ENCODE peak calls at places on chromosomes 12 and 14, in four cellular contexts. O is K562, J is HepG2, V is H1. S is an unnamed sample.

GRCh38 chr12:7108042-7108927 is 729 bp downstream of the C1RL start:
- DNase-seq in J (peak; percentile 69), O (peak; percentile 80), V (peak; percentile 83), S (peak; percentile 90)

GRCh38 chr12:60494249-60494648 is 898.4 kb downstream of the SLC16A7 start:
- DNase-seq in V (no peak), J (peak; percentile 32), O (peak; percentile 7), S (peak; percentile 3)

GRCh38 chr12:65565601-65566560 is 258.4 kb upstream of the HMGA2 start:
- DNase-seq in V (no peak), O (peak; percentile 11), J (no peak), S (peak; percentile 17)

GRCh38 chr14:105019861-105020814 is 745 bp downstream of the CDCA4 start:
- DNase-seq in V (peak; percentile 59), J (no peak), O (no peak), S (no peak)

GRCh38 chr12:94262228-94263010 is 114.0 kb downstream of the PLXNC1 start:
- DNase-seq in V (no peak), O (peak; percentile 18), J (no peak), S (peak; percentile 38)

GRCh38 chr14:99809864-99810854 is 16.9 kb downstream of the EML1 start:
- DNase-seq in O (no peak), V (no peak), J (peak; percentile 9), S (no peak)

GRCh38 chr14:51852541-51852940 is 7.9 kb upstream of the GNG2 start:
- DNase-seq in O (no peak), V (no peak), J (no peak), S (no peak)

GRCh38 chr14:104651876-104652260 is 37.5 kb upstream of the INF2 start:
- DNase-seq in V (no peak), J (no peak), O (peak; percentile 22), S (no peak)

GRCh38 chr14:105086833-105087307 is 21.6 kb upstream of the GPR132 start:
- DNase-seq in O (peak; percentile 76), V (peak; percentile 89), J (peak; percentile 47), S (peak; percentile 63)

GRCh38 chr12:76035045-76035444 is 3.5 kb upstream of the PHLDA1 start:
- DNase-seq in V (no peak), J (no peak), O (no peak), S (no peak)

GRCh38 chr12:65327207-65328076 is 49.0 kb downstream of the MSRB3 start:
- DNase-seq in O (no peak), J (peak; percentile 97), V (no peak), S (no peak)

GRCh38 chr12:123986374-123986920 is 13.4 kb downstream of the ZNF664 start:
- DNase-seq in J (no peak), V (no peak), O (no peak), S (no peak)

GRCh38 chr14:63454863-63455622 is 88.1 kb downstream of the PPP2R5E start:
- DNase-seq in V (no peak), O (no peak), J (no peak), S (no peak)

GRCh38 chr14:54556535-54556934 is 10.4 kb upstream of the SAMD4A start:
- DNase-seq in O (no peak), V (no peak), J (peak; percentile 60), S (no peak)

GRCh38 chr12:93698307-93699092 is 21.3 kb downstream of the CRADD start:
- DNase-seq in O (no peak), V (no peak), J (peak; percentile 66), S (no peak)

GRCh38 chr14:30656190-30656632 is 34.1 kb downstream of the SCFD1 start:
- DNase-seq in V (peak; percentile 66), J (peak; percentile 68), O (peak; percentile 14), S (peak; percentile 21)

GRCh38 chr12:2288001-2288400 is 235.2 kb downstream of the CACNA1C start:
- DNase-seq in J (no peak), V (no peak), O (no peak), S (no peak)
- TF ChIP-seq RNF2 in J (no peak), V (no peak), O (no peak), S (no peak)

DNA sequence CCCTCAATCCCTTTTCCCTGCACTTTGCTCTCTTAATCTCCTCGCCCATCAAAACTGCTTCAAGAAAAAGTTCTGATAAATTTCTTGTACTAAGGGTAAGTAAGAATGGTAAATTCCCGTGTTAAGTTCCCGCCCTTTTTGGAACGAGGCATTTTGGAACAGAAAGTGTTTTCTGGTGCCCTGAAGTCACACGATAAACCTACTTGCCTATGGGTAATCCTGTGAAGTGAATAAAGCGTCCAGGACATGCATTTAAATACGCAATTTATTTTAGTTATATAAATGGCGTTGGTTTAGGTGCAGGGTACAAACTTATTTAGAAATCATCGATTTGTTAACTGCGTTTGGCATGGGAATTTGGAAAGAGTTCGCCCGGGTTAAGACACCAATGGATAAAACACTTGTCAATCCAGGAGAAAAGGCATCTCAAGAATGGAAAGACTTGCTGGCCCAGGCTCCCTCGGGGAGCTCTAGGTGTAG is 704 bp upstream of the RAP1B start:
- DNase-seq in V (no peak), J (no peak), O (no peak), S (peak; percentile 55)
- TF ChIP-seq RNF2 in V (no peak), J (no peak), O (no peak), S (no peak)

GRCh38 chr12:95760371-95760770 is 30.2 kb downstream of the NTN4 start:
- DNase-seq in V (no peak), J (no peak), O (no peak), S (no peak)
- TF ChIP-seq RNF2 in V (no peak), J (no peak), O (no peak), S (no peak)

GRCh38 chr12:78697817-78698415 is 166.7 kb upstream of the SYT1 start:
- DNase-seq in J (no peak), V (no peak), O (no peak), S (no peak)
- TF ChIP-seq RNF2 in J (no peak), V (no peak), O (no peak), S (no peak)

GRCh38 chr12:112900298-112901145 is 6.2 kb upstream of the OAS1 start:
- DNase-seq in V (peak; percentile 54), O (peak; percentile 68), J (peak; percentile 46), S (peak; percentile 61)
- TF ChIP-seq RNF2 in V (no peak), O (no peak), J (no peak), S (no peak)

GRCh38 chr12:95551305-95551704 is at the start of gene USP44:
- DNase-seq in V (peak; percentile 72), O (no peak), J (no peak), S (no peak)
- TF ChIP-seq RNF2 in V (no peak), O (no peak), J (no peak), S (no peak)

GRCh38 chr14:28751467-28752058 is 15.0 kb upstream of the FOXG1 start:
- DNase-seq in O (peak; percentile 16), J (peak; percentile 81), V (peak; percentile 72), S (peak; percentile 51)
- TF ChIP-seq RNF2 in O (no peak), J (no peak), V (no peak), S (no peak)